ENCODE peak calls at places on chromosomes 16 and 17, in five cellular contexts. R is PC-3, U is HL-60, K is esophagus squamous epithelium, B is tibial nerve. T is an unnamed sample.

GRCh38 chr17:58667934-58668597 is 23.8 kb downstream of the TEX14 start:
- DNase-seq in R (peak; percentile 87), U (no peak), K (no peak), B (no peak), T (no peak)

GRCh38 chr17:17204041-17204591 is 2.0 kb downstream of the PLD6 start:
- DNase-seq in R (no peak), U (no peak), K (no peak), B (no peak), T (peak; percentile 90)

GRCh38 chr17:62950067-62950466 is 16.0 kb upstream of the TANC2 start:
- DNase-seq in R (peak; percentile 92), U (no peak), K (no peak), B (no peak), T (no peak)

GRCh38 chr17:7825206-7825980 is 8.6 kb upstream of the KDM6B start:
- DNase-seq in R (peak; percentile 11), U (no peak), K (no peak), B (no peak), T (peak; percentile 68)

GRCh38 chr17:77783991-77784820 is 174.3 kb upstream of the TNRC6C start:
- DNase-seq in R (no peak), U (no peak), K (no peak), B (no peak), T (no peak)

GRCh38 chr16:1450218-1450617 is 5.9 kb upstream of the CCDC154 start:
- DNase-seq in R (no peak), U (no peak), K (no peak), B (no peak), T (no peak)

GRCh38 chr17:58969612-58970011 is 137.1 kb downstream of the TRIM37 start:
- DNase-seq in R (no peak), U (no peak), K (no peak), B (no peak), T (no peak)

GRCh38 chr17:42677921-42678781 is 1.4 kb upstream of the PLEKHH3 start:
- DNase-seq in R (peak; percentile 80), U (peak; percentile 74), K (peak; percentile 63), B (peak; percentile 76), T (peak; percentile 97)

GRCh38 chr17:19292377-19292711 is 55.2 kb downstream of the EPN2 start:
- DNase-seq in R (no peak), U (no peak), K (no peak), B (no peak), T (no peak)

GRCh38 chr16:12027091-12027490 is 50.6 kb downstream of the SNX29 start:
- DNase-seq in R (peak; percentile 81), U (no peak), K (no peak), B (no peak), T (no peak)

GRCh38 chr17:75783069-75783783 is 1.4 kb upstream of the UNK start:
- DNase-seq in R (peak; percentile 97), U (no peak), K (no peak), B (no peak), T (no peak)
- H3K4me3 ChIP-seq in R (peak overlapping the region; percentile 68), U (no peak overlapping the region), K (peak overlapping the region; percentile 39), B (no peak overlapping the region), T (no peak overlapping the region)

GRCh38 chr17:27559996-27560481 is 70.9 kb upstream of the LGALS9 start:
- DNase-seq in R (peak; percentile 70), U (no peak), K (no peak), B (peak; percentile 19), T (peak; percentile 91)

GRCh38 chr17:27560668-27561067 is 70.3 kb upstream of the LGALS9 start:
- DNase-seq in R (no peak), U (no peak), K (no peak), B (no peak), T (no peak)

GRCh38 chr17:27558842-27559505 is 72.0 kb upstream of the LGALS9 start:
- DNase-seq in R (no peak), U (no peak), K (no peak), B (no peak), T (no peak)

GRCh38 chr17:27559506-27559931 is 71.5 kb upstream of the LGALS9 start:
- DNase-seq in R (no peak), U (no peak), K (no peak), B (no peak), T (peak; percentile 91)

DNA sequence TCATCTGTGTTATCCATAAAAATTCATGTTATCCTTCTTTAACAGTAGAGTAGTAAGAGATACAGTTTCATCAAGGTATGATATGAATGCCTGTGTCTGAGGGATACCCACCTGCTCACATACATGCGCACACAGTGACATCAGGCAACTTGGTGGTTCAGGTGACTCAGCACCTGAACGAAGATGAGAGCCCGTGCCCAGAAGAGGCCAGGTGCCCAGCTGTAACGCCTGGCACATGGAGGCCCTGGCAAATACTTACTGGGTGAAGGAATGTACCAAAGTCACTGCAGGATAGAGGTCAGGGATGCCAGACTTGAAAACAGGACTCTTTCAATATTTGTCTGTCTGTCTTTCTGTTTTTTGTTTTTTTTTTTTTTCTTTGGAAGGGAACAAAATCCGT is 72.6 kb upstream of the LGALS9 start:
- DNase-seq in R (no peak), U (no peak), K (no peak), B (no peak), T (no peak)
- H3K4me3 ChIP-seq in R (no peak overlapping the region), U (no peak overlapping the region), K (no peak overlapping the region), B (no peak overlapping the region), T (no peak overlapping the region)

GRCh38 chr17:67608691-67609090 is 109.0 kb upstream of the NOL11 start:
- DNase-seq in R (peak; percentile 97), U (no peak), K (no peak), B (no peak), T (no peak)
- H3K4me3 ChIP-seq in R (no peak overlapping the region), U (no peak overlapping the region), K (no peak overlapping the region), B (no peak overlapping the region), T (no peak overlapping the region)

DNA sequence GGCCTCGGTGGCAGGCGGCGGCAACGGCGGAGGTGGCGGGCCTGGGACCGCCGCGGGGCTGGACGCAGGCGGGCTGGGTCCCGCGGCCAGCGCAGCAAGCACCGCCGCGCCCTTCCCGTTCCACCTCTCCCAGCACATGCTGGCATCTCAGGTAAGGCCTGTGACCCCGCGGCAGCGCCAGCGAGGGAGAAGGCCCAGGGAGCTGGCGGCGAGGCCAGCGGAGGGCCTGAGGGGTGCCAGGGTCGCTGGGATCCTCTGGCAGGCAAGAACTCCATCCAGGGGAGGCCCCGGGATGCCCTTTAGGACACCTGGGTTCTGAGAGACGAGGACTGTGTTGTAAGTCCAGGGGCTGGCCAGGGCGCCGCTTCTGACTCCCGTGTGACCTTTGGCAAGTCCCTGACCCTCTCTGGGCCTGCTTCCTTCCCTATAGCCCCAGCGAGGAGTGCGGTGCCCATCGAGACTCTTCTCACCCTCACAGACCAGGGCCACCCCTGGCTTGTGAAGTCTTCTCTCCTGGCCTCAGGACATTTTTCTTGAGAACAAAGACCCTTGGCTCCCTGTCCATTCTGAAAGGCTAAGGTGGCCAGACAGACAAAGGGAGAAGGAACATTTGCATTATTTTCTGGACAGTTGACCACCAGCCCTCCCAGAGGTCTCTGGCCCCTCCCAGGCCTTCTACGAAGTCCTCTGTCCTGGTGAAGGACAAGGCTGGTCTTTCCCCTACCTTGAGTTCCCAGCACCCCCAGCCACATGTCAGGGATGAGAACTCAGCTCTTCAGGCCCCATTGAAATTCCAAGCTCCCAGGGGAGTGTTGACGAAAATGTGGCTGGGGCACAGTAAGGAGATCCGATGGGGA is 6.3 kb downstream of the TBX2 start:
- DNase-seq in R (no peak), U (no peak), K (no peak), B (peak; percentile 11), T (no peak)
- H3K4me3 ChIP-seq in R (no peak overlapping the region), U (no peak overlapping the region), K (peak overlapping the region; percentile 81), B (no peak overlapping the region), T (no peak overlapping the region)

GRCh38 chr16:27843800-27844199 is 219.7 kb downstream of the GSG1L start:
- DNase-seq in R (peak; percentile 19), U (no peak), K (no peak), B (no peak), T (no peak)

GRCh38 chr16:27840311-27841060 is 223.0 kb downstream of the GSG1L start:
- DNase-seq in R (no peak), U (no peak), K (no peak), B (no peak), T (no peak)

GRCh38 chr16:27839419-27839818 is 224.1 kb downstream of the GSG1L start:
- DNase-seq in R (peak; percentile 4), U (no peak), K (no peak), B (no peak), T (no peak)

GRCh38 chr16:27841911-27842310 is 221.6 kb downstream of the GSG1L start:
- DNase-seq in R (no peak), U (no peak), K (no peak), B (no peak), T (peak; percentile 49)

GRCh38 chr16:27841061-27841801 is 222.3 kb downstream of the GSG1L start:
- DNase-seq in R (no peak), U (no peak), K (no peak), B (no peak), T (no peak)
- H3K4me3 ChIP-seq in R (no peak overlapping the region), U (no peak overlapping the region), K (no peak overlapping the region), B (no peak overlapping the region), T (no peak overlapping the region)

GRCh38 chr17:40178021-40178601 is 841 bp downstream of the RAPGEFL1 start:
- DNase-seq in R (no peak), U (no peak), K (no peak), B (no peak), T (no peak)
- H3K4me3 ChIP-seq in R (no peak overlapping the region), U (no peak overlapping the region), K (peak overlapping the region; percentile 77), B (peak overlapping the region; percentile 49), T (peak overlapping the region; percentile 55)

DNA sequence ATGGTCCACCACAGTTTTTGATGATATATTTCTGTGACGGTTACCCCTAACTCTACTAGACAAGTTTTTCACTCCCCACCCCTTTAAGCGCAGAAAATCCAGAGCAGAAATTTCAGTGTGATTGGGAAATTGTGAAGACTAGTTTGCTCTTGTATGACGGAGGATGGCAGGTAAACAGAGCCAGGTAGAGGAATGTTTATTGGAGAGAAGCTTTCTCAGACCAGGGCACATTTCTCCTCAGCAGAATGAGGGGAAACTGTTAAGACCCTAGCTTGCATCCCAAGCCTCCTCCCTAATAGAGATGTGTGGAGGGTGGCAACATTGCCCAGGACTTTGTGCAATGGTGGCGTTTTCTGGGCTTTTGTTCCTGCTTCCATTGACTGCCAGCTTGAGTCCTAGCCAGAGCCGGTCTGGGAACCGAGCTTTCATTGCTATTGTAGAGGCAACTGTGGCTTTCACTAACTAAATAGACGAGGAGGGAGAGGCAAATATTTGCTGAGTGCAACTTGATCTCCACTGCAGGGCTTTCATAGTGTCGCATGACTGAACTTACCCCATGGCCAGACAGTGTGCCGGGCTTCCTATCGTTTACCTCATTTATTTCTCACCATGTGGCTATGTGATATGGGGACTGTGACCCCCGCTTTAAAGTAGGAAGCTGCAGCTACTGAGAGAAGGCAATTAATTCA is 159.6 kb upstream of the MPHOSPH6 start:
- DNase-seq in R (peak; percentile 37), U (no peak), K (no peak), B (no peak), T (no peak)
- H3K4me3 ChIP-seq in R (no peak overlapping the region), U (no peak overlapping the region), K (no peak overlapping the region), B (no peak overlapping the region), T (no peak overlapping the region)

GRCh38 chr16:78163772-78164391 is 64.4 kb downstream of the WWOX start:
- DNase-seq in R (no peak), U (no peak), K (no peak), B (no peak), T (no peak)

GRCh38 chr16:78161023-78161729 is 61.7 kb downstream of the WWOX start:
- DNase-seq in R (no peak), U (no peak), K (no peak), B (no peak), T (no peak)
- H3K4me3 ChIP-seq in R (no peak overlapping the region), U (no peak overlapping the region), K (no peak overlapping the region), B (no peak overlapping the region), T (no peak overlapping the region)

T was measured in lower leg skin.